ENCODE peak calls at places on chromosomes 7 and 10, in five cellular contexts. R, A, P, E and O are unnamed samples.

GRCh38 chr10:102230861-102231356 is 4.8 kb downstream of the ELOVL3 start:
- DNase-seq in R (no peak), A (peak; percentile 31), P (no peak), E (peak; percentile 44), O (peak; percentile 84)

GRCh38 chr10:42755591-42756093 is 27.0 kb upstream of the BMS1 start:
- DNase-seq in R (no peak), A (no peak), P (no peak), E (peak; percentile 27), O (no peak)

GRCh38 chr10:118568327-118568848 is 27.1 kb downstream of the PRLHR start:
- DNase-seq in R (peak; percentile 59), A (peak; percentile 63), P (peak; percentile 17), E (peak; percentile 48), O (peak; percentile 54)

GRCh38 chr10:10500941-10501340 is 516.7 kb upstream of the CELF2 start:
- DNase-seq in R (no peak), A (no peak), P (no peak), E (no peak), O (no peak)

GRCh38 chr10:58217612-58218011 is 50.1 kb downstream of the IPMK start:
- DNase-seq in R (no peak), A (no peak), P (no peak), E (no peak), O (no peak)

GRCh38 chr10:4338768-4339167 is 487.2 kb upstream of the AKR1E2 start:
- DNase-seq in R (no peak), A (no peak), P (no peak), E (no peak), O (no peak)

GRCh38 chr10:103458720-103459119 is at the start of gene CALHM1:
- DNase-seq in R (no peak), A (no peak), P (no peak), E (peak; percentile 46), O (no peak)

GRCh38 chr10:129942019-129942277 is 22.1 kb downstream of the EBF3 start:
- DNase-seq in R (no peak), A (no peak), P (no peak), E (no peak), O (no peak)

GRCh38 chr7:148204639-148205292 is 385.8 kb upstream of the C7orf33 start:
- DNase-seq in R (no peak), A (no peak), P (no peak), E (no peak), O (no peak)

GRCh38 chr10:11894381-11895107 is 71.4 kb downstream of the PROSER2 start:
- DNase-seq in R (no peak), A (no peak), P (no peak), E (peak; percentile 65), O (no peak)

GRCh38 chr7:85497999-85498398 is 311.1 kb upstream of the SEMA3D start:
- DNase-seq in R (no peak), A (no peak), P (no peak), E (no peak), O (no peak)

GRCh38 chr7:39633563-39634550 is 10.5 kb downstream of the RALA start:
- DNase-seq in R (no peak), A (no peak), P (no peak), E (no peak), O (no peak)

GRCh38 chr7:51328351-51328801 is 11.8 kb upstream of the COBL start:
- DNase-seq in R (peak; percentile 76), A (no peak), P (no peak), E (no peak), O (no peak)

GRCh38 chr7:51325231-51325630 is 8.6 kb upstream of the COBL start:
- DNase-seq in R (no peak), A (no peak), P (no peak), E (no peak), O (no peak)

GRCh38 chr7:51326646-51327286 is 10.2 kb upstream of the COBL start:
- DNase-seq in R (no peak), A (no peak), P (no peak), E (no peak), O (peak; percentile 82)

GRCh38 chr7:51325937-51326336 is 9.3 kb upstream of the COBL start:
- DNase-seq in R (no peak), A (no peak), P (no peak), E (no peak), O (peak; percentile 29)

DNA sequence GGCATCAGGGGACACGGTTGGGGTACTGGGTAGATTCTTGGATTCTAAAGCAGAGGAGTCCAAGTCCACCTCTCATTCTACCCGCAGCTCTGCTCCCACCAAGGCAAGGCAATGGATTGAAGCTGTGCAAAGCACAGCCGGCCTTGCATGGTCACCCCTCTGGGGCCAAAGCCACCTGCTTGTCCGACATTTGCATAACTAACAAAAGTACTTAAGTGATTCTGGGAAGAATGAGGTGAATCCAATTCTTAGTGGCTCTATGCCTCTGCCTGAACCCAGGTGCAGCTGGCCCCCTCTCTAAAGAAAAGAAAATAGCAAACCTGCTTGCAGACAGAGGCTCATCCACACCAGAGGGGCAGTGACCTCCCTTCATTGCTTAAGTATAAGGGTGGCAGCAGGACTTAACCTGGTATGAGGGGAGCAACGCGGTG is 10.7 kb upstream of the COBL start:
- DNase-seq in R (no peak), A (no peak), P (no peak), E (no peak), O (no peak)
- TF ChIP-seq SP1 in R (no peak), A (no peak), P (no peak), E (no peak), O (peak; percentile 86)

GRCh38 chr7:4270941-4271715 is 411.0 kb upstream of the FOXK1 start:
- DNase-seq in R (no peak), A (no peak), P (no peak), E (no peak), O (peak; percentile 43)
- H3K27ac ChIP-seq in R (no peak overlapping the region), A (no peak overlapping the region), P (no peak overlapping the region), E (no peak overlapping the region), O (no peak overlapping the region)

GRCh38 chr10:29306688-29307087 is 17.8 kb downstream of the LYZL1 start:
- DNase-seq in R (no peak), A (no peak), P (no peak), E (no peak), O (no peak)
- TF ChIP-seq SP1 in R (no peak), A (no peak), P (no peak), E (no peak), O (no peak)

GRCh38 chr10:95350830-95351228 is 60.0 kb upstream of the PDLIM1 start:
- DNase-seq in R (peak; percentile 60), A (no peak), P (no peak), E (no peak), O (no peak)
- H3K27ac ChIP-seq in R (peak overlapping the region; percentile 78), A (no peak overlapping the region), P (no peak overlapping the region), E (no peak overlapping the region), O (no peak overlapping the region)